ENCODE peak calls at places on chromosomes 3 and 15, in four cellular contexts. U, O, J and C are unnamed samples.

GRCh38 chr15:52258461-52258860 is 37.1 kb downstream of the MYO5C start:
- DNase-seq in U (no peak), O (no peak), J (no peak), C (no peak)

GRCh38 chr15:91849749-91850161 is 3.8 kb upstream of the SLCO3A1 start:
- DNase-seq in U (peak; percentile 35), O (no peak), J (no peak), C (peak; percentile 25)

GRCh38 chr3:184441202-184441900 is 61.5 kb downstream of the CHRD start:
- DNase-seq in U (no peak), O (no peak), J (no peak), C (no peak)

GRCh38 chr15:73750441-73750840 is 2.7 kb downstream of the INSYN1 start:
- DNase-seq in U (no peak), O (no peak), J (no peak), C (no peak)

GRCh38 chr3:54744291-54744690 is 183.6 kb downstream of the LRTM1 start:
- DNase-seq in U (no peak), O (no peak), J (no peak), C (no peak)

GRCh38 chr3:46489406-46489805 is 8.4 kb upstream of the RTP3 start:
- DNase-seq in U (no peak), O (no peak), J (peak; percentile 48), C (no peak)

GRCh38 chr3:9687514-9687913 is 16.1 kb upstream of the CPNE9 start:
- DNase-seq in U (no peak), O (no peak), J (no peak), C (no peak)

GRCh38 chr3:24156466-24156865 is 211.4 kb downstream of the NR1D2 start:
- DNase-seq in U (peak; percentile 49), O (no peak), J (no peak), C (peak; percentile 27)

GRCh38 chr15:38992541-38993334 is 428.1 kb upstream of the RASGRP1 start:
- DNase-seq in U (no peak), O (no peak), J (no peak), C (no peak)

GRCh38 chr3:138174421-138175122 is at the start of gene DBR1:
- DNase-seq in U (peak; percentile 78), O (peak; percentile 83), J (peak; percentile 93), C (peak; percentile 65)
- TF ChIP-seq POLR2A in U (peak; percentile 95), O (peak; percentile 76), J (no peak), C (peak; percentile 95)

GRCh38 chr3:11847035-11847394 is 330 bp upstream of the TAMM41 start:
- DNase-seq in U (no peak), O (no peak), J (no peak), C (no peak)

GRCh38 chr3:11845661-11846060 is 1.0 kb downstream of the TAMM41 start:
- DNase-seq in U (no peak), O (no peak), J (no peak), C (no peak)

GRCh38 chr3:11844891-11845290 is 1.8 kb downstream of the TAMM41 start:
- DNase-seq in U (no peak), O (no peak), J (no peak), C (no peak)

GRCh38 chr3:11847607-11848006 is 922 bp upstream of the TAMM41 start:
- DNase-seq in U (no peak), O (no peak), J (no peak), C (no peak)

GRCh38 chr3:11846281-11847034 is at the start of gene TAMM41:
- DNase-seq in U (peak; percentile 81), O (peak; percentile 87), J (peak; percentile 98), C (peak; percentile 84)
- TF ChIP-seq POLR2A in U (peak; percentile 85), O (peak; percentile 49), J (no peak), C (peak; percentile 93)

GRCh38 chr15:90530250-90531051 is 728 bp downstream of the CRTC3 start:
- DNase-seq in U (no peak), O (peak; percentile 45), J (peak; percentile 93), C (peak; percentile 36)
- TF ChIP-seq POLR2A in U (no peak), O (peak; percentile 10), J (no peak), C (no peak)

DNA sequence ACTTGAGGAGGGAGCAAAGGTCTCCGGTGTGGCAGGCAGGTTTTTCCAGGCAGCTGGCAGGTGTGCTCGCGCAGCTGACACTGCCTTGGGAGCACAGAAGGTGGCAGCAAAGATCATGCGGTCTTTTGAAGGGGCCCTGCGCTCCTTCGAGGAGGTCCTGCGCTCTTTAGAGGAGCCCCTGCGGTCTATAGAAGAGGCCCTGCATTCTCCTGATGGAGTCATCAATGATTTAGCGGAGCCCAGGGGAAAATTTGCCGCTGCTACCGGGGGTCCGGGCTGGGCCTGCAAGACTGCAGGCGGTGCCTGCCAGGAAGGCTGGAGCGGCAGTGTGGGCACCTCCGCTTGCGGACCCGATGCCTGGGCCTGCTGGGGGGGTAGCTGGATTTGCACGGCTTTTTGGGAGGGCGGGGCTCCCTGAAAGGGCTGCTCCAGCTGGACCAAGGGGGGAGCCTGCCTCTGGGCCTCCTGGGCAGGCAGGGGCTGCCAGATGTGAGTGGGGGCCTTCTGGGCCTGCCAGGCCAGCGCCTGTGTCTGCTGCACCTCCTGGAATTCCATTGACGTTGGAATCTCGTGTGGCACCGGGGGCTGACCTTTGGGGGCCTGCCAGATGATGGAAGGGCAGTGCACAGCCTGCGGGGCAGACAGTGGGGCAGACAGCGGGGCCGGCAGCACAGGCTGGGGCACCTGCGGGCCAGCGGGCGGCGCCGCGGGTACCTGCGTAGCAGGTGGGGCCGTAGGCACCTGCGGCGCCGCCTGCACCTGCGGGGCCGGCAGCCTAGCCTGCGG is 2.1 kb downstream of the MAGEL2 start:
- DNase-seq in U (no peak), O (no peak), J (no peak), C (no peak)
- TF ChIP-seq POLR2A in U (no peak), O (no peak), J (no peak), C (no peak)

GRCh38 chr15:41621200-41622193 is 38.7 kb upstream of the MGA start:
- DNase-seq in U (no peak), O (peak; percentile 67), J (peak; percentile 96), C (peak; percentile 86)
- TF ChIP-seq POLR2A in U (no peak), O (no peak), J (no peak), C (peak; percentile 57)

DNA sequence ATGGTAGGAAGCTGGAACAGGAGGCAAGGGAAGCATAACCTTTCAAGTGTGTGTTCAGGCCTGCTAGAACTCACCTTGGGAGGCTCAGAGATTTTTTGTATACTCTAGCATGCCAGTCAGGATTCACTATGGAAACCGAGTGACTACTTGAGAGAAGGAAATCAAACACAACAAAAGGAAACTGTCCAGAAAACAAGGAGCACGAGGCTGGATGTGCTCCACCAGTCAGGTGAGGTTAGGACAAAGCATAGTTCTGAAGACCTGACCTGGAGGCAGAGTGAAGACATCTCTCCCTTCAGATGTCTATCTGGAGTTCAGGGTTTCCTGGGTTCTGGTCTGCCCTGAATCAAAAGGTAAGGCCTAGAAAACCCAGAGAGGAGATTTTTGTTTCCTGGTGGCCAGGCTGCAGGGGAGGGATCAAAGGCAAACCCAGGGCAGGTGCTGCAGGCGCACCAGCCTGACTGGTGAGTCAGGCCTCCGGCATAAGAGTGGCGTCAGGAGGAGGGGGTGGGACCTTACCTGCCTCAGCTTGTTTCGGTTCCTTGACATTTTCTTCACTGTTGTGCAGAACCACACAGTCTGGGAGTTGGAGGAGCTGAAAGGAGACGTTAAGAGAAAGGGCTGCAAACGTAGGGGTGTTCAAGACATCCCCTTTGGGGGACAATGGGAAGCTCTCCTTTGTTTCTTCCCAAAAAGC is 52.2 kb upstream of the OSBPL11 start:
- DNase-seq in U (peak; percentile 57), O (peak; percentile 69), J (no peak), C (no peak)
- TF ChIP-seq POLR2A in U (no peak), O (peak; percentile 62), J (no peak), C (no peak)

GRCh38 chr15:60384052-60384451 is 13.7 kb downstream of the ANXA2 start:
- DNase-seq in U (no peak), O (no peak), J (no peak), C (no peak)
- TF ChIP-seq POLR2A in U (no peak), O (no peak), J (no peak), C (no peak)